ENCODE peak calls at places on chromosomes 7 and 10, in four cellular contexts. D is HEK293T, A is HepG2, K is H1. Q is an unnamed sample.

GRCh38 chr7:123024989-123025758 is 29.7 kb upstream of the TAS2R16 start:
- DNase-seq in A (no peak), D (no peak), K (no peak), Q (no peak)

GRCh38 chr7:32495298-32496051 is at the start of gene AVL9:
- DNase-seq in K (peak; percentile 97), A (peak; percentile 91), D (peak; percentile 94), Q (peak; percentile 97)

GRCh38 chr7:127807829-127808228 is 155.8 kb downstream of the SND1 start:
- DNase-seq in K (no peak), A (no peak), D (no peak), Q (peak; percentile 54)

GRCh38 chr7:156665101-156665500 is 24.5 kb downstream of the RNF32 start:
- DNase-seq in D (no peak), A (peak; percentile 10), K (no peak), Q (peak; percentile 46)

GRCh38 chr7:151673216-151673615 is 153.5 kb upstream of the RHEB start:
- DNase-seq in D (no peak), A (no peak), K (no peak), Q (no peak)

GRCh38 chr7:80770675-80771081 is 132.2 kb downstream of the CD36 start:
- DNase-seq in D (no peak), A (no peak), K (no peak), Q (no peak)

GRCh38 chr7:91264924-91265681 is 870 bp downstream of the FZD1 start:
- DNase-seq in K (peak; percentile 78), D (peak; percentile 46), A (no peak), Q (peak; percentile 32)

GRCh38 chr7:139114018-139114417 is 4.5 kb upstream of the ZC3HAV1 start:
- DNase-seq in K (no peak), A (no peak), D (no peak), Q (no peak)

GRCh38 chr7:351681-352480 is 61.9 kb downstream of the FOXL3 start:
- DNase-seq in A (no peak), D (no peak), K (no peak), Q (no peak)

GRCh38 chr7:139572704-139573395 is 49.4 kb downstream of the CLEC2L start:
- DNase-seq in D (no peak), A (no peak), K (no peak), Q (no peak)

GRCh38 chr10:49161411-49161997 is 26.7 kb downstream of the TMEM273 start:
- DNase-seq in D (no peak), A (no peak), K (no peak), Q (peak; percentile 28)

GRCh38 chr10:71336632-71337031 is 17.6 kb downstream of the SLC29A3 start:
- DNase-seq in A (no peak), D (no peak), K (no peak), Q (no peak)

GRCh38 chr10:6035101-6035834 is 26.9 kb downstream of the IL2RA start:
- DNase-seq in K (peak; percentile 29), A (no peak), D (no peak), Q (no peak)

GRCh38 chr7:138431517-138431916 is 28.5 kb upstream of the TRIM24 start:
- DNase-seq in A (no peak), D (no peak), K (no peak), Q (no peak)

GRCh38 chr10:58998924-58999713 is 177.3 kb upstream of the PHYHIPL start:
- DNase-seq in A (no peak), D (no peak), K (no peak), Q (no peak)

GRCh38 chr7:128215281-128215680 is 25.8 kb upstream of the LEP start:
- DNase-seq in K (no peak), D (no peak), A (no peak), Q (no peak)

GRCh38 chr10:113133497-113133896 is 183.4 kb downstream of the TCF7L2 start:
- DNase-seq in D (no peak), A (no peak), K (no peak), Q (no peak)

GRCh38 chr10:126315471-126316177 is 72.7 kb downstream of the ADAM12 start:
- DNase-seq in K (no peak), A (no peak), D (no peak), Q (no peak)

GRCh38 chr10:17454801-17455520 is 566 bp upstream of the ST8SIA6 start:
- DNase-seq in K (no peak), A (no peak), D (peak; percentile 13), Q (no peak)

GRCh38 chr7:107209565-107209964 is 40.8 kb downstream of the HBP1 start:
- DNase-seq in D (no peak), K (no peak), A (no peak), Q (no peak)

GRCh38 chr10:10434312-10434711 is 583.4 kb upstream of the CELF2 start:
- DNase-seq in A (no peak), K (no peak), D (no peak), Q (no peak)

GRCh38 chr7:16630654-16631053 is 14.9 kb downstream of the ANKMY2 start:
- DNase-seq in K (no peak), A (no peak), D (no peak), Q (no peak)

GRCh38 chr10:7667262-7668141 is 736 bp upstream of the ITIH5 start:
- DNase-seq in K (peak; percentile 63), A (peak; percentile 10), D (no peak), Q (no peak)
- TF ChIP-seq SUZ12 in K (no peak), A (no peak), D (no peak), Q (no peak)

DNA sequence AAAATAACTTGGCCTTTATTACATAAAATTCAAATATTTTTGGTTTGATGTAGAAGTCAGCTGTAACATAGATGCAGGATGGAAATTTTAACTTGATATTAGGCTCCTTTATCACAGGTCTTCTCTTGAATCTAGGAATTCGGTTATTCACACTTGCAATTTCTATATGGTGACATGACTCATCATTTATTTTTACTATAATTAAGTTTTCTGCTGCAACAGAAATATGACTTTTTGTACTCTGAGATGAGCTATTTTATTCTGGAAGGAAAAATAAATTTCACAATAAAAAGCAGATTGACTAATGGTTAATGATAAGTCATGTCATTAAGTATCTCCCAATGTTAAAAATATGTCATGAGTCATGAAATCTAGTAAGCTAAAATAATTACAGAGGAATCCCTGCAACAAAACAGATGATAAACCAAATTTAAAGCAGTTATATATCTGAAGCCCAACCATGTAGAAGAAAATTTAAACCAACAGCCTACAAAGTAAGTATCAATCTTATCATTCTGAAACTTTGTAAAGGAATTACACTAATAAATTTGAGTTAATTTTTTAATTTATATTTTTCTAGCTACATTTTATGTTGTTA is 149.2 kb downstream of the CACNA2D1 start:
- DNase-seq in K (no peak), D (no peak), A (no peak), Q (no peak)
- TF ChIP-seq SUZ12 in K (no peak), D (no peak), A (no peak), Q (no peak)

GRCh38 chr7:130296221-130296951 is 3.4 kb downstream of the CPA4 start:
- DNase-seq in K (no peak), A (no peak), D (no peak), Q (no peak)
- TF ChIP-seq SUZ12 in K (no peak), A (no peak), D (no peak), Q (no peak)

GRCh38 chr7:101932053-101932452 is 114.6 kb downstream of the CUX1 start:
- DNase-seq in A (no peak), D (no peak), K (no peak), Q (no peak)

GRCh38 chr7:101923276-101923985 is 106.0 kb downstream of the CUX1 start:
- DNase-seq in D (no peak), A (no peak), K (no peak), Q (no peak)

GRCh38 chr7:101926265-101926664 is 108.8 kb downstream of the CUX1 start:
- DNase-seq in K (no peak), A (no peak), D (no peak), Q (no peak)

GRCh38 chr7:101924171-101924570 is 106.7 kb downstream of the CUX1 start:
- DNase-seq in A (no peak), D (no peak), K (no peak), Q (no peak)

DNA sequence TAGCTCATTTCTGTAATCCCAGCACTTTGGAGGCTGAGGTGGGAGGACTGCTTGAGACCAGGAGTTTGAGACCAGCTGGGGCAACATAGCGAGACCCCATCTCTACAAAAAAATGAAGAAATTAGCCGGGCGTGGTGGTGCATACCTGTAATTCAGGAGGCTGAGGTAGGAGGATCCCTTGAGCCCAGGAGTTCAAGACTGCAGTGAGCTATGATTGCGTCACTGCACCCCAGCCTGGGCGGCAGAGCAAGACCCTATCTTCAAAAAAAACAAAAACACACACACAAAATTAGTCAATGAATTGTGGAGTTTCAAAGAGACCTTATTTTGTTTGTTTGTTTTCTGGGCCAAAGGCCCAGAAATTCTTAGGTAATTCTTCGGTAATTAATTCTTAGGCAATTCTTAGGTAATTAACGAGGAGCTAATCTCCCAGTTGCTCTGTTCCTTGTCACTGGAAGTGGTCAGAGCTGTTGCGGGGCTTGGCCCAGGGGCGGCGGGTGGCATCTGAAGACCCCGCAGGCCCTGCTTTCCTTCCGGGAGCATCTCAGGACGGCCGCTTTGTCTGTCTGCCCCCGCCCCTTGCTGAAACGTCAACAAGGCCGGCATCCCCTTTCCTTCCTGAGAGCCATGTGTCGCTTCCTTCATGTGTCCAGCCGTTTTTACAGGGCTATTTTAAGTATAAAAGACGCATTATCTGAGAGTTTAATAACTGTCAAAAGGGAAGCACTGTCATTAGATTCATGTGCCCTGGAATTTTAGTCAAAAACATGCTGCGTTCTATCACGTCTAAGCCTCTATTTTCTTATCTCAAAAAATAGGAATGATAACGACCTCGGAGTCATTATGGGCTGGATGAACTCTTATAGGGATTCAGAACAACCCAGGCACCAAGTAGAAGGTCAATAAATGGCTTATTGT is 110.2 kb downstream of the CUX1 start:
- DNase-seq in D (no peak), A (no peak), K (no peak), Q (no peak)
- TF ChIP-seq SUZ12 in D (no peak), A (no peak), K (no peak), Q (no peak)

DNA sequence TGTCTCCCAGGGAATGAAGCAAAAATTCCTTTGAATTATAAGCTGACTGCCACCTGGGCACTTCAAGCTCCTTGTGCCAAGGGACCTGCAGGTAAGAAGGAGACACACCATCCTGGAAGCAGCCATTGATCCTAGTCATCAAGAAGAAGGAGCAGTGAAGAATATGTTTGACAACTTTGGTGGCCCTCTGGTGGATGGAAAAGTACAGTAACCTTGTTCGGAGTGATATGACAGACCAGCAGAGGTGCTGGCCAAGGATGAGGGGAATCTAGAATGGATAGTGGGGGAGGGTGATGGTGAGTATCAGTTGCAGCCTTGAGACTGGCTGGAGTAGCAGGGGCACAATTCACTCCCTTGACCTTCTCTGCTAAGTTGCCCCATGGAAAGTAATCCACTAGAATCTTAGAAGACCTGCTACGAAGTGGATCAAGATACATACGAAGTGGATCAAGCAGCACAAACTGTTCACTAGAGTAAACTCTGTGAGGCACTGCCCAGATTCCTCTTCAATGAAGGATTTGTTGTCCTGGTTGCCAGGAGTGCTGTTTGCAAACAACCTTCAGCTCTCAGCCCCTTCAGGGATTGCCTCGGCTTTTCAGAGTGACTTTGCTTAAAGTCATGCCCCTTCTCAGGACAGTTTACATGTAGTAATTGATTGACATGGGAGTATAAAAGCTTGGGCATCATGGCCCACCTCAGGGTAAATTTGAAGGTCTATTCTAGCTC is 44.8 kb upstream of the ORC5 start:
- DNase-seq in D (peak; percentile 23), A (peak; percentile 12), K (no peak), Q (no peak)
- TF ChIP-seq SUZ12 in D (no peak), A (no peak), K (no peak), Q (no peak)

DNA sequence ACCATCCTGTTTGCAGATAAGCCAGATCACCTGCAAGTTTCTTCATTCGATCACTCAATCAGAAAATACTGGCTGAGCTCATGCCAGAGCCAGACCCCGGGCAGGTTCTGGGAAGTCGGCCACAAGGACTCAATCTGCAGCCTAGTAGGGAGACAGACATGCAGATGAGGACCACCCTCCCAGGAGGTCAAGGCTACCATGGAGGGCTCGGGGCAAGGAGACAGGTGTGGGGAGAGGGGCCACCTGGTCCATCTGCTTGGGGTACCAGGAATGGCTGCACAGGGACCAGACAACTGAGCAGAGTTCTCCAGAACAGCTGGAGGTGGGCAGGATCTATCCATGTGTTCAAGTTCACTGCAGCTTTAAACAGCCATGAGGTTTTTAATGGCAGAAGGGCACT is 16.8 kb upstream of the CPXM2 start:
- DNase-seq in A (no peak), D (no peak), K (no peak), Q (no peak)
- TF ChIP-seq SUZ12 in A (no peak), D (no peak), K (no peak), Q (no peak)

GRCh38 chr7:92451645-92452044 is 4.4 kb downstream of the GATAD1 start:
- DNase-seq in D (no peak), A (no peak), K (no peak), Q (no peak)
- TF ChIP-seq SUZ12 in D (no peak), A (no peak), K (no peak), Q (no peak)